ENCODE peak calls at places on chromosome 3, in eight cellular contexts. V is CD8-positive, alpha-beta T cell; N is mammary epithelial cell; F is psoas muscle; T is endodermal cell; B is IMR-90; U is right atrium auricular region; A is endothelial cell of umbilical vein. L is an unnamed sample. For H3K4me1, the result is how much of the 10 kb centered on the place peaks cover.

GRCh38 chr3:126659915-126660886 is 5.3 kb upstream of the TXNRD3 start:
- DNase-seq in N (peak), B (no peak), U (no peak), V (no peak), A (no peak), T (peak), F (no peak), L (no peak)

GRCh38 chr3:121855555-121855954 is 20.5 kb downstream of the EAF2 start:
- DNase-seq in T (peak), N (peak), F (no peak), A (peak), U (no peak), B (no peak), V (no peak), L (no peak)

GRCh38 chr3:140664111-140664510 is 13.8 kb upstream of the TRIM42 start:
- DNase-seq in V (no peak), U (no peak), F (no peak), B (no peak), A (no peak), T (no peak), N (no peak), L (no peak)

GRCh38 chr3:48655586-48655985 is 7.1 kb downstream of the CELSR3 start:
- DNase-seq in N (no peak), T (no peak), V (peak), A (no peak), F (no peak), B (no peak), U (no peak), L (peak)

GRCh38 chr3:192847918-192848317 is 69.7 kb downstream of the MB21D2 start:
- DNase-seq in B (peak), V (no peak), U (no peak), T (no peak), A (no peak), F (no peak), N (no peak), L (no peak)

GRCh38 chr3:134640872-134641470 is 9.9 kb downstream of the KY start:
- DNase-seq in U (peak), A (peak), V (no peak), N (no peak), T (peak), F (no peak), B (peak), L (no peak)

GRCh38 chr3:117665311-117665710 is 955.7 kb downstream of the TUSC7 start:
- DNase-seq in V (no peak), U (no peak), B (no peak), N (no peak), T (no peak), A (no peak), F (no peak), L (peak)

GRCh38 chr3:196287066-196287404 is 491 bp downstream of the PCYT1A start:
- DNase-seq in F (peak), T (no peak), N (peak), B (no peak), U (no peak), A (no peak), V (no peak), L (no peak)

GRCh38 chr3:172085557-172085895 is 46.1 kb downstream of the FNDC3B start:
- DNase-seq in N (no peak), A (no peak), B (no peak), T (no peak), U (no peak), F (no peak), V (no peak), L (no peak)

GRCh38 chr3:77411334-77411733 is 371.4 kb downstream of the ROBO2 start:
- DNase-seq in A (no peak), V (no peak), U (no peak), N (no peak), B (no peak), T (no peak), F (no peak), L (no peak)

GRCh38 chr3:69085543-69086132 is 901 bp downstream of the ARL6IP5 start:
- DNase-seq in N (peak), T (peak), A (no peak), F (peak), V (no peak), B (no peak), U (no peak), L (peak)

GRCh38 chr3:32643816-32644215 is 41.2 kb upstream of the CNOT10 start:
- DNase-seq in V (no peak), U (no peak), B (no peak), N (no peak), A (no peak), T (no peak), F (no peak), L (no peak)

GRCh38 chr3:188264231-188265213 is 110.6 kb downstream of the LPP start:
- DNase-seq in F (peak), U (peak), T (no peak), A (peak), B (peak), N (no peak), V (no peak), L (no peak)

GRCh38 chr3:131903988-131904415 is 130.8 kb downstream of the CPNE4 start:
- DNase-seq in T (no peak), N (peak), A (no peak), B (peak), F (no peak), V (no peak), U (no peak), L (no peak)

GRCh38 chr3:51673181-51673801 is 2.2 kb downstream of the TEX264 start:
- DNase-seq in F (no peak), B (no peak), A (no peak), N (no peak), U (no peak), V (no peak), T (no peak), L (no peak)

GRCh38 chr3:99885851-99886250 is 68.2 kb downstream of the CMSS1 start:
- DNase-seq in F (no peak), B (no peak), N (no peak), A (no peak), U (no peak), T (no peak), V (no peak), L (no peak)
- TF ChIP-seq CTCF in F (no peak), B (no peak), N (no peak), A (no peak), U (no peak), T (peak), V (no peak), L (no peak)

DNA sequence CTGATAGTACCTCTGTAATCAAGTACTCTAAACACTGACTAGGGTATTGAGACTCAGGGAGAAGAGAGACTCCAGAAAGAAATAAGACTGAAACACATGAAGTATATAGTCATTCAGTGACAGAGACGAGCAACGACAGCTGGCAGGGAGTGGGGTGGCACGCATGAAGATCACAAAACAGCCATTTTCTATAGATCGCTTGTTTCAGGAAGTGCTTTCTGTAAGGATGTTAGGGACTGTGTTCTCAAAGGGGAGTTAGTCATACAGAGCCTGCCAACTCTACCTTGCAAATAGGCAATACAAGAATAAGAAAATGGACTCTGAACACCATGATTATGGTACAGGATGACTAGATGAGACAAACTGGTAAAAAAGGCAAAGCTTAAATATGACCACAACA is 139.5 kb downstream of the TBL1XR1 start:
- DNase-seq in A (no peak), T (no peak), F (no peak), V (peak), B (peak), N (no peak), U (no peak), L (no peak)
- H3K27ac ChIP-seq in A (no peak), T (no peak), F (no peak), V (no peak), B (no peak), N (no peak), U (no peak), L (no peak)

GRCh38 chr3:127708837-127709236 is 36.1 kb downstream of the ABTB1 start:
- DNase-seq in U (no peak), V (no peak), A (no peak), T (no peak), B (no peak), F (no peak), N (no peak), L (no peak)

GRCh38 chr3:127712461-127712860 is 39.7 kb downstream of the ABTB1 start:
- DNase-seq in A (no peak), T (no peak), F (no peak), N (no peak), U (no peak), V (no peak), B (no peak), L (no peak)

GRCh38 chr3:127711021-127711420 is 38.3 kb downstream of the ABTB1 start:
- DNase-seq in A (no peak), B (no peak), T (peak), U (no peak), V (no peak), F (no peak), N (no peak), L (no peak)

GRCh38 chr3:127709320-127710060 is 36.7 kb downstream of the ABTB1 start:
- DNase-seq in V (no peak), N (no peak), B (peak), A (no peak), T (peak), U (no peak), F (no peak), L (no peak)

GRCh38 chr3:127710473-127710941 is 37.8 kb downstream of the ABTB1 start:
- DNase-seq in B (no peak), N (peak), A (no peak), T (peak), U (no peak), V (no peak), F (no peak), L (no peak)
- H3K4me1 ChIP-seq in B (under half), N (under half), A (under half), T (under half), U (under half), V (under half), F (under half), L (half or more)

GRCh38 chr3:47017504-47018268 is 38.2 kb downstream of the NBEAL2 start:
- DNase-seq in F (no peak), V (no peak), B (peak), A (no peak), U (no peak), N (no peak), T (peak), L (no peak)
- TF ChIP-seq CTCF in F (no peak), V (no peak), B (no peak), A (no peak), U (no peak), N (no peak), T (no peak), L (no peak)

DNA sequence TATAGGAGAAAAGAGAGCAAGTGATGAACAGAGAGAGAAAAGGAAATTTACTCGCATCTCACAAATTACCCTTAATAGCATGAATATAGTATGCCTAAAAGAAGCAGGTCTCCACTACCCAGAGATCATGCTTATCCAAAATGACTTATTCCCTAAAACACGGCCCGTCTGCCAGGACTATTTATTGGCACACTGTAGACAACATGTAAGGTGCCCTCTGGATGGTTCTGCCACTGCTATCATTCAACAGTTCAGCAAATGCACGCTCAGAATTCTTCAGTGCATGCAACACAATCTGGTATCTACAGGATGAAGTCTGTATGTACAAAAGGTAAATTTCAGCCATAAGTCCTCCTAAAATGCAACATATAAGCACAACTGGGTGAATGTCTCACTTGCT is 465.8 kb downstream of the SHQ1 start:
- DNase-seq in B (no peak), A (no peak), F (no peak), N (no peak), T (no peak), V (no peak), U (no peak), L (no peak)
- H3K27ac ChIP-seq in B (no peak), A (no peak), F (no peak), N (no peak), T (no peak), V (no peak), U (no peak), L (no peak)

DNA sequence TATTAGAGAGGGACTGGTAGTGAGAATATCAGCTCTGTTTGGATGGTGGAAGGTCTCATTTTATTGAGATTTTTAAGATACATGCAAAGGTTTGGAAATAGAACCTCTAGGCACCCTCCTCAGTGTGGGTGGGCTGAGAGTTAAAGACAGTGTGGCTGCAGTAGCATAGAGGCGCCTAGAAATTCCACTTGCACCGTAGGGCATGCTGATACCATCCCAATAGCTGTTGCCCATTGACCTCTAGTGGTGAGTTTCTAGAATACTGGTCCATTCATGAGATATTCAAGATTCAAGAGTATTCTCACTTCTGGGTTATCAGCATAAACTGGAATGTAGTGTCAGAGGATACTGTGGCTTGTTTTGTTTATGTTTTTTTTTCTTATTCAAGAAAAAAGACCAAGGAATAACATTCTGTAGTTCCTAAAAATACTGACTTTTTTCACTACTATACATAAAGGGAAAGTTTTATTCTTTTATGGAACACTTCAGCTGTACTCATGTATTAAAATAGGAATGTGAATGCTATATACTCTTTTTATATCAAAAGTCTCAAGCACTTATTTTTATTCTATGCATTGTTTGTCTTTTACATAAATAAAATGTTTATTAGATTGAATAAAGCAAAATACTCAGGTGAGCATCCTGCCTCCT is 87.2 kb downstream of the TGFBR2 start:
- DNase-seq in B (peak), U (no peak), V (peak), N (peak), A (peak), T (peak), F (no peak), L (no peak)
- H3K4me1 ChIP-seq in B (under half), U (under half), V (half or more), N (under half), A (under half), T (under half), F (half or more), L (half or more)

GRCh38 chr3:156474560-156475389 is 80.1 kb downstream of the SSR3 start:
- DNase-seq in B (no peak), V (no peak), U (no peak), N (no peak), F (no peak), A (no peak), T (peak), L (no peak)
- TF ChIP-seq CTCF in B (peak), V (peak), U (no peak), N (peak), F (peak), A (peak), T (peak), L (peak)

L was measured in lower lobe of right lung.